ENCODE peak calls at places on chromosomes 13 and 19, in four cellular contexts. I is esophagus muscularis mucosa, K is nephron progenitor cell, W is cardiac fibroblast. S is an unnamed sample.

GRCh38 chr19:34990578-34991192 is 9.4 kb upstream of the GRAMD1A start:
- DNase-seq in W (no peak), K (no peak), I (no peak), S (no peak)

GRCh38 chr19:42378225-42378929 is 11.7 kb downstream of the CNFN start:
- DNase-seq in K (no peak), W (no peak), I (no peak), S (no peak)

GRCh38 chr19:56601375-56601774 is 6.3 kb downstream of the ZNF71 start:
- DNase-seq in W (peak; percentile 28), I (no peak), K (no peak), S (no peak)

GRCh38 chr13:25654332-25654731 is 282.6 kb downstream of the ATP8A2 start:
- DNase-seq in K (no peak), W (no peak), I (no peak), S (no peak)

GRCh38 chr13:80251403-80251802 is 89.5 kb downstream of the SPRY2 start:
- DNase-seq in I (no peak), K (no peak), W (peak; percentile 76), S (no peak)

GRCh38 chr19:7638802-7639465 is 2.0 kb downstream of the STXBP2 start:
- DNase-seq in K (no peak), I (no peak), W (no peak), S (no peak)

GRCh38 chr19:45781282-45782161 is 768 bp downstream of the DMPK start:
- DNase-seq in K (no peak), W (no peak), I (no peak), S (no peak)

GRCh38 chr13:33401238-33401637 is 115.7 kb upstream of the STARD13 start:
- DNase-seq in I (no peak), K (no peak), W (no peak), S (no peak)

GRCh38 chr13:31982540-31982939 is 49.0 kb upstream of the FRY start:
- DNase-seq in W (peak; percentile 98), I (no peak), K (no peak), S (no peak)

GRCh38 chr19:47437500-47437899 is 18.2 kb upstream of the MEIS3 start:
- DNase-seq in K (peak; percentile 68), W (no peak), I (no peak), S (no peak)

GRCh38 chr13:85582890-85583289 is 216.3 kb downstream of the SLITRK6 start:
- DNase-seq in W (no peak), K (no peak), I (no peak), S (no peak)

GRCh38 chr13:109748677-109749076 is 37.7 kb downstream of the IRS2 start:
- DNase-seq in W (no peak), K (no peak), I (peak; percentile 78), S (no peak)

GRCh38 chr19:30363073-30363472 is 9.1 kb upstream of the ZNF536 start:
- DNase-seq in I (no peak), K (no peak), W (no peak), S (no peak)

GRCh38 chr19:46850228-46851203 is at the start of gene AP2S1:
- DNase-seq in W (peak; percentile 100), I (peak; percentile 99), K (peak; percentile 94), S (peak; percentile 89)

GRCh38 chr19:45878043-45878794 is 7.7 kb downstream of the IRF2BP1 start:
- DNase-seq in I (no peak), K (no peak), W (no peak), S (no peak)

GRCh38 chr13:37595162-37595561 is 3.4 kb downstream of the POSTN start:
- DNase-seq in W (peak; percentile 75), I (no peak), K (no peak), S (no peak)

GRCh38 chr13:29524641-29525040 is 70.8 kb downstream of the SLC7A1 start:
- DNase-seq in K (no peak), W (no peak), I (no peak), S (no peak)

GRCh38 chr13:42538996-42539395 is 35.0 kb upstream of the TNFSF11 start:
- DNase-seq in W (no peak), I (no peak), K (no peak), S (no peak)

GRCh38 chr13:111210488-111210887 is 95.4 kb downstream of the ARHGEF7 start:
- DNase-seq in W (peak; percentile 84), I (no peak), K (no peak), S (no peak)

GRCh38 chr13:24254151-24254810 is 55.1 kb upstream of the C1QTNF9 start:
- DNase-seq in I (no peak), W (peak; percentile 77), K (no peak), S (no peak)

GRCh38 chr19:46624958-46625661 is at the start of gene PTGIR:
- DNase-seq in W (peak; percentile 89), I (peak; percentile 95), K (no peak), S (no peak)

GRCh38 chr13:112756511-112756966 is 66.7 kb downstream of the ATP11A start:
- DNase-seq in I (no peak), K (no peak), W (no peak), S (no peak)

GRCh38 chr13:53015971-53016370 is 12.6 kb upstream of the OLFM4 start:
- DNase-seq in W (no peak), K (no peak), I (no peak), S (no peak)

GRCh38 chr19:18062043-18062442 is 24.7 kb downstream of the IL12RB1 start:
- DNase-seq in W (no peak), I (no peak), K (no peak), S (no peak)

GRCh38 chr13:48737689-48738088 is 84.0 kb downstream of the CYSLTR2 start:
- DNase-seq in I (no peak), K (no peak), W (no peak), S (no peak)

GRCh38 chr13:111115841-111116500 is 861 bp downstream of the ARHGEF7 start:
- DNase-seq in K (peak; percentile 56), I (peak; percentile 37), W (peak; percentile 77), S (no peak)

GRCh38 chr19:45424191-45425058 is 708 bp upstream of the ERCC1 start:
- DNase-seq in I (no peak), W (peak; percentile 98), K (peak; percentile 45), S (no peak)

GRCh38 chr13:39565036-39565949 is 37.7 kb downstream of the LHFPL6 start:
- DNase-seq in K (no peak), I (no peak), W (peak; percentile 94), S (no peak)

GRCh38 chr19:35159606-35160005 is 5.1 kb downstream of the FXYD5 start:
- DNase-seq in I (no peak), K (no peak), W (no peak), S (no peak)

GRCh38 chr13:112451512-112452379 is 75.6 kb downstream of the SPACA7 start:
- DNase-seq in W (no peak), I (peak; percentile 70), K (no peak), S (no peak)

GRCh38 chr13:46866150-46866549 is 30.7 kb downstream of the HTR2A start:
- DNase-seq in W (peak; percentile 43), K (peak; percentile 8), I (no peak), S (peak; percentile 13)

GRCh38 chr13:87671031-87671823 is at the start of gene SLITRK5:
- DNase-seq in W (peak; percentile 34), K (peak; percentile 95), I (peak; percentile 93), S (peak; percentile 81)

GRCh38 chr13:42041684-42042035 is 6.8 kb upstream of the DGKH start:
- DNase-seq in K (peak; percentile 50), W (peak; percentile 80), I (no peak), S (peak; percentile 37)

GRCh38 chr19:29731331-29731850 is 16.3 kb upstream of the C19orf12 start:
- DNase-seq in K (no peak), W (no peak), I (no peak), S (no peak)

GRCh38 chr19:58395979-58396627 is 647 bp downstream of the RNF225 start:
- DNase-seq in K (no peak), W (no peak), I (no peak), S (no peak)

DNA sequence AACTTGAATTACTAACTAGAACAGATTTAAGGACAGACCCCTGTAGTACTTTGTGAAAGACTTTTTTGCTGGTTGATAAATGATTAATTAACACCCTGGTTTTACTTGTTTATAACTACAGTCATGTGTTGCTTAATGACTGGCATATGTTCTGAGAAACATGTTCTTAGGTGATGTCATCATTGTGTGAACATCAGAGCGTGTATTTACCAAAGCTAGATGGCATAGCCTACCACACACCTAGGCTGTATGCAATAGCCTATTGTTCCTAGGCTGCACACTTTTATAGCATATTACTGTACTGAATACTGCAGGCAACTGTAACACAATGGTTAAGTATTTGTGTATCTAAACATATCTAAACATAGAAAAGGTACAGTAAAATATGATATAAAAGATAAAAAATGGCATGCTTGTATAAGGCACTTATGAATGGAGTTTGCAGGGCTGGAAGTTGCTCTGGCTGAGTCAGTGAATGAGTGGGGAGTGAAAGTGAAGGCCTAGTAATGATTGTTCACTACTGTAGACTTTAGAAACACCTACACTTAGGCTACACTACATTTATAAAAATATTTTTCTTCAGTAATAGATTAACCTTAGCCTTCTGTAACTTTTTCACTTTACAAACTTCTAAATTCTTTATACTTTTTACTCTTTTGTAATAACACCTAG is 260.3 kb downstream of the KCNRG start:
- DNase-seq in K (no peak), W (peak; percentile 5), I (no peak), S (no peak)
- TF ChIP-seq CTCF in K (no peak), W (no peak), I (no peak), S (no peak)

DNA sequence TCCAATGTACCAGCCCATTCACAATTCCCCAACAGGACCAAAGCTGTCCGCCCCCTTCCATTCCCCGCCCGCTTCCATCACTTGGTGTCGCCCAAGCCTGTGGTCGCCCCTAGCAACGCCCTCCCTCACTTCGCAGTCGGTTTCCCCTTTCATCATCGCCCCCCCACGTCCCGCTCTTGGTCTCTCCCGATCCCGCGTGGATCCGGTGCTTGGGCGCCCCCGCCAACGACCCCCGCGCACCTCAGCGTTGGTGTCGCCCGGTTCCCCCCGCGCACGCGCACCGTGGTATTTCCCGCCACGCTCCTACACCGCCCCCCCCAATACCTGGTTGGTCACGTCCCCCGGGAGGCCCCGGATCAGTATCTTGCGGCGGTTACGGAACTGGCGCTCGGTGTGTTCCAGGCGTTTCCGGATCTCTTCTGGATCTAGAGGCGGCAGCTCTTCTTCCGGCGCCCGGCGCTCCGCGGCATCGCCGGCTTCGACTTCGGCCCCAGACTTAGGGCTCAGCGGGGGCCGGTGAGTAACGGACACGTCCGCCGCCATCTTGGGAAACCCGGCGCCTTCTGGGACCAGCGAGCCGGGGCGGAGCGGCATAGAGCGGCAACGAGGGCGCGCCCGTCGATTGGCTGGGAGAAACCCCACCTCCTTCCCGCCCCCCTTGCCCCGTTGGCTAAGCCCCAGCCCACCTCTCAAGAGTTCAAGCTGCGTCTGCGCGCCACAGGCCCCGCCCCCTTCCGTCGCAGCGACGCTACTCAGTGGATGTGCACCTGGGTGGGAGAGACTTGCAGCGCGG is at the start of gene RAVER1:
- DNase-seq in W (peak; percentile 98), I (peak; percentile 99), K (peak; percentile 98), S (peak; percentile 94)
- TF ChIP-seq CTCF in W (no peak), I (no peak), K (no peak), S (no peak)

GRCh38 chr13:94713556-94714182 is 1.3 kb upstream of the SOX21 start:
- DNase-seq in W (no peak), K (no peak), I (no peak), S (no peak)
- TF ChIP-seq CTCF in W (no peak), K (no peak), I (no peak), S (no peak)

DNA sequence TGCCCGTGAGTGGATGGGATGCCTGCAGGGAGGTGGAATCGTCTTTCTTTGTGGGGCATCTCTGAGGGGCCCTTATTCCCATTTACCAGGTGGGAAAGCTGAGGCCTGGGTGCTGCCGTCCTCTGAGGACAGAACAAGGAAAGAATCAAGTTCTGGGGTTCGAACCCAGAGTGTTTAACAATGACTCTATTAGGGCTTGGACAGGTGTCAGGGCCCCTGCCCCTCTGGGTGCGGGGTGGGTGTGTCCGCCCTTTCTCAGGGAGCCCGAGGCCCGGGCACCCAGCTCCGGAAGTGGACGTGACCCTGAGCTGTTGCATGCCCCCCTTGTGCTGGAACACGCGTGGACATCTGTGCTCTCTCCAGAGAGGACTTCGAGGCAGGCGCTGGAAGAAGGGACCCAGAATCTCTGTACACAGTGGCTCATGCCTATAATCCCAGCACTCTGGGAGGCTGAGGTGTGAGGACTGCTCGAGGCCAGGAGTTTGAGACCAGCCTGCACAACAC is 10.8 kb downstream of the NDUFA11 start:
- DNase-seq in I (no peak), K (no peak), W (no peak), S (no peak)
- TF ChIP-seq CTCF in I (no peak), K (no peak), W (no peak), S (no peak)